ENCODE peak calls at places on chromosomes 12 and 14, in eight cellular contexts. A, Y, T, O, R, G, H and M are unnamed samples.

GRCh38 chr14:23561259-23561658 is 5.2 kb downstream of the THTPA start:
- DNase-seq in A (no peak), Y (no peak), T (no peak), O (no peak), R (no peak), G (no peak), H (no peak), M (no peak)

GRCh38 chr12:103821773-103822172 is 19.3 kb downstream of the NT5DC3 start:
- DNase-seq in A (no peak), Y (no peak), T (peak; percentile 52), O (no peak), R (no peak), G (no peak), H (no peak), M (no peak)

GRCh38 chr14:51546099-51546498 is 105.6 kb upstream of the FRMD6 start:
- DNase-seq in A (no peak), Y (no peak), T (no peak), O (no peak), R (no peak), G (no peak), H (no peak), M (no peak)

GRCh38 chr12:53624956-53625355 is 1.2 kb downstream of the ATF7 start:
- DNase-seq in A (no peak), Y (no peak), T (peak; percentile 32), O (no peak), R (no peak), G (no peak), H (no peak), M (peak; percentile 15)

GRCh38 chr12:75684678-75685620 is 173.5 kb upstream of the KRR1 start:
- DNase-seq in A (no peak), Y (no peak), T (peak; percentile 52), O (peak; percentile 76), R (no peak), G (peak; percentile 85), H (no peak), M (no peak)

GRCh38 chr14:69687963-69688649 is 76.7 kb downstream of the SUSD6 start:
- DNase-seq in A (no peak), Y (no peak), T (no peak), O (no peak), R (no peak), G (no peak), H (no peak), M (no peak)

GRCh38 chr14:101600891-101601602 is 39.8 kb downstream of the DIO3 start:
- DNase-seq in A (peak; percentile 41), Y (no peak), T (no peak), O (no peak), R (no peak), G (no peak), H (no peak), M (no peak)

GRCh38 chr12:19967486-19967885 is 400.9 kb upstream of the PDE3A start:
- DNase-seq in A (no peak), Y (no peak), T (peak; percentile 84), O (no peak), R (no peak), G (peak; percentile 95), H (peak; percentile 71), M (no peak)

GRCh38 chr14:77324816-77325745 is 4.2 kb downstream of the GSTZ1 start:
- DNase-seq in A (no peak), Y (no peak), T (no peak), O (no peak), R (no peak), G (no peak), H (no peak), M (no peak)

GRCh38 chr12:109582636-109583035 is 9.0 kb downstream of the MVK start:
- DNase-seq in A (no peak), Y (peak; percentile 59), T (no peak), O (no peak), R (no peak), G (no peak), H (no peak), M (no peak)